ENCODE peak calls at places on chromosome 21, in nine cellular contexts. L is NAMALWA, C is ACHN, O is AG09309, N is NCI-H345, Q is HuH-7.5, B is GM13976, S is putamen, U is head of caudate nucleus. Z is an unnamed sample.

GRCh38 chr21:41611966-41612606 is 104.1 kb upstream of the TMPRSS2 start:
- DNase-seq in S (no peak), O (no peak), L (peak; percentile 57), N (peak; percentile 63), Q (peak; percentile 68), U (no peak), B (peak; percentile 58), C (peak; percentile 17), Z (no peak)

GRCh38 chr21:45070970-45071369 is 3.4 kb upstream of the ADARB1 start:
- DNase-seq in N (no peak), Q (no peak), O (no peak), B (no peak), L (no peak), U (no peak), S (no peak), C (no peak), Z (no peak)

GRCh38 chr21:33817136-33817535 is 98.5 kb downstream of the ATP5PO start:
- DNase-seq in U (no peak), B (no peak), Q (no peak), C (no peak), L (no peak), O (no peak), N (peak; percentile 34), S (no peak), Z (no peak)

GRCh38 chr21:31459457-31459856 is 115.4 kb upstream of the TIAM1 start:
- DNase-seq in U (peak; percentile 35), S (peak; percentile 55), Q (no peak), O (no peak), L (no peak), C (no peak), N (no peak), B (no peak), Z (no peak)

GRCh38 chr21:25997788-25998611 is 172.6 kb downstream of the APP start:
- DNase-seq in B (no peak), Q (peak; percentile 2), S (peak; percentile 87), O (no peak), L (no peak), U (peak; percentile 60), N (peak; percentile 99), C (no peak), Z (no peak)

GRCh38 chr21:38649120-38649519 is 150.8 kb upstream of the ERG start:
- DNase-seq in N (no peak), Q (no peak), U (no peak), S (no peak), L (no peak), C (no peak), O (no peak), B (no peak), Z (no peak)

GRCh38 chr21:28885853-28886177 is 106.9 kb downstream of the LTN1 start:
- DNase-seq in U (no peak), N (no peak), Q (no peak), S (peak; percentile 2), C (no peak), L (no peak), B (no peak), O (peak; percentile 79), Z (no peak)

GRCh38 chr21:37827878-37828277 is 88.4 kb downstream of the KCNJ6 start:
- DNase-seq in N (no peak), O (no peak), Q (no peak), U (no peak), C (no peak), L (no peak), B (no peak), S (no peak), Z (no peak)

GRCh38 chr21:44965251-44966022 is 25.6 kb downstream of the SLX9 start:
- DNase-seq in Q (no peak), U (no peak), L (no peak), S (no peak), C (no peak), O (peak; percentile 20), B (peak; percentile 63), N (no peak), Z (peak; percentile 41)

GRCh38 chr21:41597227-41597626 is 89.3 kb upstream of the TMPRSS2 start:
- DNase-seq in L (no peak), O (no peak), B (no peak), Q (no peak), C (no peak), N (no peak), U (no peak), S (no peak), Z (no peak)

GRCh38 chr21:33657124-33657842 is 15.0 kb downstream of the ITSN1 start:
- DNase-seq in B (no peak), C (no peak), S (no peak), O (no peak), Q (no peak), L (no peak), N (no peak), U (no peak), Z (no peak)

Z was measured in HTR-8/SVneo.